ENCODE peak calls at places on chromosomes 16 and 17, in ten cellular contexts. B is cardiac fibroblast, K is endothelial cell of umbilical vein, H is cardiac muscle cell, P is H9, G is fibroblast of lung, Y is brain microvascular endothelial cell, U is A673, I is HCT116, A is ovary. L is an unnamed sample.
A peak's percentile ranks its signal among the peaks of the same experiment; 100 is the strongest.

GRCh38 chr16:9297437-9298113 is 206.1 kb downstream of the HAPSTR1 start:
- DNase-seq in H (no peak), I (peak; percentile 34), K (peak; percentile 2), Y (no peak), G (no peak), P (peak; percentile 62), U (peak; percentile 76), A (no peak), B (no peak), L (no peak)

GRCh38 chr17:62723842-62724241 is 84.3 kb downstream of the MARCHF10 start:
- DNase-seq in G (no peak), H (no peak), P (peak; percentile 57), K (no peak), Y (no peak), A (no peak), B (no peak), U (no peak), I (no peak), L (no peak)

GRCh38 chr17:65345261-65346060 is 208.3 kb downstream of the RGS9 start:
- DNase-seq in U (peak; percentile 75), Y (peak; percentile 73), P (no peak), K (peak; percentile 27), A (no peak), B (no peak), I (no peak), G (peak; percentile 77), H (peak; percentile 42), L (no peak)

GRCh38 chr16:69348222-69348621 is 3.4 kb downstream of the TMED6 start:
- DNase-seq in K (no peak), A (no peak), B (no peak), H (no peak), I (no peak), Y (no peak), U (no peak), P (no peak), G (no peak), L (no peak)

GRCh38 chr17:76720211-76720610 is 6.2 kb downstream of the JMJD6 start:
- DNase-seq in H (no peak), G (no peak), B (no peak), U (no peak), P (no peak), I (no peak), A (no peak), Y (no peak), K (no peak), L (no peak)

GRCh38 chr17:57995076-57995956 is 7.3 kb upstream of the VEZF1 start:
- DNase-seq in A (peak; percentile 31), Y (peak; percentile 67), I (peak; percentile 80), B (peak; percentile 87), P (peak; percentile 84), G (peak; percentile 69), U (peak; percentile 88), K (peak; percentile 82), H (peak; percentile 83), L (peak; percentile 77)

GRCh38 chr17:41406205-41406604 is 8.8 kb upstream of the KRT31 start:
- DNase-seq in P (no peak), A (no peak), G (no peak), I (no peak), B (no peak), U (no peak), Y (no peak), H (no peak), K (no peak), L (peak; percentile 17)

GRCh38 chr17:82734987-82735866 is at the start of gene FN3K:
- DNase-seq in I (no peak), A (peak; percentile 87), K (peak; percentile 64), B (peak; percentile 85), P (peak; percentile 82), H (peak; percentile 79), Y (peak; percentile 45), U (peak; percentile 63), G (peak; percentile 77), L (no peak)

GRCh38 chr17:78849026-78849425 is 8.4 kb upstream of the USP36 start:
- DNase-seq in G (no peak), P (no peak), A (no peak), I (no peak), B (no peak), K (no peak), Y (no peak), U (no peak), H (no peak), L (no peak)
- TF ChIP-seq CTCF in G (no peak), P (no peak), A (no peak), I (no peak), B (no peak), K (no peak), Y (no peak), U (no peak), H (no peak), L (no peak)

DNA sequence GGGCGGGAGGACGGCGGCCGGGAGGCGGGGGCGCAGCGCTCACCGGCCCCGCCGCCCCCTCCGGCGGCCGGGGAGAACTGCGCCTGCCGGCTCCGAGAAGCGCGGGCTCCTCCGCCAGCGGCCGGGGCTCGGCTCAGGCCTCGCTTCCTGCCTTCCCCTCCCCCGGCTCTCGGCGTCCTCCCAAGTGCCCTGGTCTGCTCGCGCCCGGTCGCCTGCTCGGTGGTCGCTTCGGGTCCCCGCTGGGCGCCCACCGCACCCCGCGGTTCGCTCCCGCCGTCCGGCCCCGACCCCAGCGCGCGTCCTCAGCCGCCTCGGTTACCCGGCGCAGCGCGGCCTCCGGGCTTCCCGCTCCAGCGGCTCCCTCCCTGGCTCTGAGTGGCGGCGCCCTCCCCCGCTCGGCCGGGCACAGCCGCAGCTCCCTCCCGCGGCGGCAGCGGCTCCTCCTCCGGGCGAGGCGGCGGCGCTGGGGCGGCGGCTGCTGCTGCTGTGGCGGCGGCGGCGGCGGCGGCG is 294 bp downstream of the UBTF start:
- DNase-seq in K (peak; percentile 54), A (peak; percentile 84), B (peak; percentile 79), Y (no peak), U (peak; percentile 69), P (peak; percentile 72), G (peak; percentile 58), I (no peak), H (peak; percentile 83), L (no peak)
- TF ChIP-seq CTCF in K (peak; percentile 41), A (peak; percentile 84), B (peak; percentile 15), Y (peak; percentile 25), U (no peak), P (peak; percentile 42), G (no peak), I (no peak), H (peak; percentile 24), L (peak; percentile 48)

GRCh38 chr16:56793504-56793903 is 63.6 kb downstream of the NUP93 start:
- DNase-seq in H (peak; percentile 70), U (no peak), K (peak; percentile 60), Y (peak; percentile 53), A (no peak), I (no peak), P (no peak), G (no peak), B (peak; percentile 69), L (peak; percentile 50)
- TF ChIP-seq CTCF in H (peak; percentile 57), U (peak; percentile 57), K (peak; percentile 34), Y (peak; percentile 63), A (no peak), I (peak; percentile 43), P (peak; percentile 62), G (peak; percentile 60), B (peak; percentile 37), L (peak; percentile 80)

DNA sequence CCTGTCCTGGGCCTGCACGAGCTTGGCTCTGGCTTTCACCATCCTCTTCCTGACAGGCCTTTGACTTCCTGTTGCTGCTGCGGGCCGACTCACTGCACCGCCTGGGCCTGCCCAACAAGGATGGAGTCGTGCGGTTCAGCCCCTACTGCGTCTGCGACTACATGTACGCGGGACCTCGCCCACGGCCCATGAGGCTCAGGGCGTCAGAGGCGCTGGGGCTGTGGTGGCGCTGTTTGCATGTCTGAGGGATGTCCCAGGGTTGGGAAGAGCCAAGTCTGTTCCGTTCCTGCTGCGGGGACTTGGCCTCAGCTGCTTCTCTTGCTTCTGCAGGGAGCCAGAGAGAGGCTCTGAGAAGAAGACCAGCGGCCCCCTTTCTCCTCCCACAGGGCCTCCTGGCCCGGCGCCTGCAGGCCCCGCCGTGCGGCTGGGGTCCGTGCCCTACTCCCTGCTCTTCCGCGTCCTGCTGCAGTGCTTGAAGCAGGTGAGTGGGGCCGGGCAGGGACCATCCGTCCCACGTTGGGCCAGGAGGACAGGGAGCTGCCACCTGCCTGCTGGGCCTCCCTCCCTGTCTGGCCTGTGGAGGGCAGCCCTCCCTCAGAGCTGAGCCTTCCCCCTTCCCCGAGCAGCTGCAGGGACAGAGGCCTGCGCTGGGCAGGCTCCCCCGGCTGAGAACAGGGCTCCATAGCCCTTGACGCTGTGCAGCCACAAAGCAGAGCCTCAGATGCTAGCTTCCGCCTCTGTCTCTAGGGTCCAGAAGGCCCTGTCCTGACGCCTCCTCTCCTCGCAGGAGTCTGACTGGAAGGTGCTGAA is 23.9 kb downstream of the TSC2 start:
- DNase-seq in G (no peak), K (no peak), Y (no peak), P (no peak), H (no peak), U (no peak), B (no peak), I (no peak), A (no peak), L (no peak)
- TF ChIP-seq CTCF in G (no peak), K (no peak), Y (no peak), P (no peak), H (no peak), U (no peak), B (no peak), I (no peak), A (no peak), L (no peak)

GRCh38 chr16:84931107-84931494 is 80.2 kb downstream of the ZDHHC7 start:
- DNase-seq in U (no peak), A (no peak), H (no peak), B (no peak), Y (no peak), K (no peak), P (no peak), G (no peak), I (no peak), L (no peak)
- TF ChIP-seq CTCF in U (no peak), A (no peak), H (no peak), B (no peak), Y (no peak), K (no peak), P (no peak), G (no peak), I (no peak), L (no peak)

GRCh38 chr17:16215273-16215964 is at the start of gene NCOR1:
- DNase-seq in P (peak; percentile 96), Y (peak; percentile 79), U (peak; percentile 97), A (peak; percentile 92), K (peak; percentile 90), B (peak; percentile 96), I (peak; percentile 82), G (peak; percentile 93), H (peak; percentile 97), L (peak; percentile 88)
- TF ChIP-seq CTCF in P (peak; percentile 36), Y (peak; percentile 51), U (peak; percentile 44), A (peak; percentile 23), K (peak; percentile 40), B (peak; percentile 40), I (peak; percentile 21), G (peak; percentile 24), H (peak; percentile 36), L (peak; percentile 49)